ENCODE peak calls at places on chromosomes 3 and 15, in five cellular contexts. T is fibroblast of lung, K is heart left ventricle, B is GM12865, J is PC-3. E is an unnamed sample.

GRCh38 chr3:46892285-46893145 is 15.0 kb downstream of the PTH1R start:
- DNase-seq in T (peak), K (peak), B (peak), J (peak), E (peak)

GRCh38 chr3:182793663-182794454 is 555 bp downstream of the ATP11B start:
- DNase-seq in T (peak), K (peak), B (peak), J (peak), E (peak)

GRCh38 chr15:42273900-42274692 is 863 bp upstream of the TMEM87A start:
- DNase-seq in T (peak), K (peak), B (peak), J (peak), E (peak)

GRCh38 chr3:159818399-159818798 is 170.2 kb upstream of the IL12A start:
- DNase-seq in T (no peak), K (peak), B (no peak), J (no peak), E (no peak)

GRCh38 chr3:173395412-173396181 is 1.9 kb upstream of the NLGN1 start:
- DNase-seq in T (peak), K (peak), B (no peak), J (peak), E (peak)

GRCh38 chr15:39613861-39614260 is 33.0 kb downstream of the THBS1 start:
- DNase-seq in T (no peak), K (no peak), B (no peak), J (no peak), E (no peak)

GRCh38 chr15:52520421-52520820 is 8.3 kb downstream of the MYO5A start:
- DNase-seq in T (no peak), K (no peak), B (no peak), J (no peak), E (no peak)

GRCh38 chr15:99106417-99107220 is 1.7 kb downstream of the SYNM start:
- DNase-seq in T (peak), K (peak), B (no peak), J (no peak), E (no peak)

GRCh38 chr3:150681037-150681436 is 22.7 kb downstream of the ERICH6 start:
- DNase-seq in T (no peak), K (no peak), B (peak), J (no peak), E (peak)

GRCh38 chr3:142319094-142319493 is 93.7 kb upstream of the GK5 start:
- DNase-seq in T (peak), K (no peak), B (no peak), J (peak), E (no peak)

GRCh38 chr3:66053009-66053782 is 14.5 kb upstream of the MAGI1 start:
- DNase-seq in T (no peak), K (peak), B (no peak), J (no peak), E (no peak)

GRCh38 chr15:69794643-69795461 is 302.9 kb downstream of the TLE3 start:
- DNase-seq in T (peak), K (no peak), B (no peak), J (peak), E (no peak)

GRCh38 chr3:61809879-61810278 is 248.5 kb downstream of the PTPRG start:
- DNase-seq in T (peak), K (peak), B (no peak), J (no peak), E (no peak)

GRCh38 chr3:134149286-134149685 is 101.4 kb downstream of the RYK start:
- DNase-seq in T (no peak), K (no peak), B (no peak), J (no peak), E (no peak)

GRCh38 chr15:62299541-62299940 is 134.5 kb upstream of the C2CD4B start:
- DNase-seq in T (no peak), K (no peak), B (no peak), J (no peak), E (no peak)

GRCh38 chr15:89364741-89365450 is 30.3 kb upstream of the POLG start:
- DNase-seq in T (no peak), K (no peak), B (no peak), J (no peak), E (no peak)

GRCh38 chr3:11297126-11297525 is 24.9 kb downstream of the ATG7 start:
- DNase-seq in T (no peak), K (no peak), B (no peak), J (no peak), E (no peak)

GRCh38 chr3:76024640-76025039 is 239.3 kb upstream of the ZNF717 start:
- DNase-seq in T (peak), K (no peak), B (peak), J (peak), E (no peak)

GRCh38 chr3:126180477-126181397 is at the start of gene ALDH1L1:
- DNase-seq in T (peak), K (peak), B (no peak), J (no peak), E (no peak)

GRCh38 chr3:14175383-14176037 is 2.9 kb downstream of the XPC start:
- DNase-seq in T (no peak), K (no peak), B (peak), J (peak), E (peak)

GRCh38 chr3:150528359-150528797 is 17.9 kb downstream of the SERP1 start:
- DNase-seq in T (peak), K (no peak), B (peak), J (peak), E (peak)

GRCh38 chr15:91752081-91752810 is 101.3 kb upstream of the SLCO3A1 start:
- DNase-seq in T (no peak), K (no peak), B (no peak), J (no peak), E (no peak)

GRCh38 chr3:161854232-161854771 is 357.7 kb downstream of the OTOL1 start:
- DNase-seq in T (peak), K (no peak), B (peak), J (peak), E (peak)

GRCh38 chr3:134496481-134497071 is 10.7 kb downstream of the CEP63 start:
- DNase-seq in T (no peak), K (no peak), B (peak), J (no peak), E (no peak)

GRCh38 chr15:77633134-77633912 is 611 bp upstream of the LINGO1 start:
- DNase-seq in T (peak), K (peak), B (peak), J (peak), E (peak)

GRCh38 chr3:30631237-30631961 is 25.0 kb downstream of the TGFBR2 start:
- DNase-seq in T (peak), K (no peak), B (no peak), J (peak), E (no peak)

GRCh38 chr15:66401130-66402021 is 14.7 kb downstream of the MAP2K1 start:
- DNase-seq in T (no peak), K (no peak), B (peak), J (peak), E (no peak)

GRCh38 chr3:125357032-125357658 is 18.0 kb downstream of the ZNF148 start:
- DNase-seq in T (peak), K (peak), B (peak), J (peak), E (peak)

GRCh38 chr15:63531586-63531985 is 27.2 kb downstream of the USP3 start:
- DNase-seq in T (no peak), K (no peak), B (peak), J (no peak), E (no peak)
- TF ChIP-seq CTCF in T (peak), K (no peak), B (peak), J (peak), E (peak)

DNA sequence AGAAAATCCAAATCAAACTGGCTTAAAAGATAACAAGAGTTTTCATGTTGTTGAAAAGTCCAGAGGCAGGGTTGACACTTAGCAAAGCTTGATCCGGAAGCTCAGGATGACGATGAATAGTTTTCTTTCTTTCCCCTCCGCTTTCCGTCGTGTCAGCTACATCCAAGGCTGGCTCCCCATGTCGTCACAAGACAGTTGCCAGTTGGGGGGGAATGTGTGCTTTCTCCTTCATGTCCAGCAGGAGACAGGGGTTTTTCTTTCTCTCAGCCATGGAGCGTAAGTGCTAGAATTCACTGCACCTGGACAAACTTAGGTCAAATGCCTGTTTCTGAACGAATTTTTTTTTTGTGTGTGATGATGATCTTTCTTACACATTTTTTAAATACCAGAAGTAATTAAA is 273.8 kb upstream of the RGMA start:
- DNase-seq in T (no peak), K (no peak), B (no peak), J (no peak), E (no peak)
- TF ChIP-seq CTCF in T (no peak), K (no peak), B (no peak), J (no peak), E (no peak)

DNA sequence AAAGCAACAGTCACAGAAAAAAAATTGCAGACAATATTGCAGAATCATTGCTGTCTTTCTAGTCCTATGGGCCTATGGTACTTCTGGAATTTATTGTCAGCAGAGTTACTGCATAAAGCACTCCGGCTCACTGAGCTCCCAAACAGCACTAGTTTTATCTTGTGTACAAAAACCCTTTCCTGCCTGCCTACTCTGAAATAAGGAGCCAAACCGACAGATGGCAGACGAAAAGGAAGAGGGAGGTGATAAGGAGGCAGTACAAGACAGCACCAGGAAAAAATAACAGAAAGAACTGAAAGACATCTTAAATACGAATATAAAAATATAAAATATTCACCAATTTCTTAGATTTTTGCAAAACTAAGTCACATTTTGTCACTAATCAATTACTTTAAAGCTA is 15.6 kb downstream of the HERC1 start:
- DNase-seq in T (peak), K (no peak), B (no peak), J (no peak), E (no peak)
- TF ChIP-seq CTCF in T (peak), K (peak), B (no peak), J (no peak), E (no peak)

GRCh38 chr15:90641581-90642463 is 75.3 kb upstream of the BLM start:
- DNase-seq in T (no peak), K (no peak), B (no peak), J (no peak), E (no peak)

GRCh38 chr15:90640862-90641261 is 76.3 kb upstream of the BLM start:
- DNase-seq in T (no peak), K (no peak), B (no peak), J (no peak), E (no peak)

GRCh38 chr15:90637693-90638092 is 79.5 kb upstream of the BLM start:
- DNase-seq in T (no peak), K (no peak), B (no peak), J (no peak), E (no peak)

GRCh38 chr15:90638241-90638691 is 78.9 kb upstream of the BLM start:
- DNase-seq in T (no peak), K (no peak), B (no peak), J (no peak), E (no peak)

GRCh38 chr15:90638963-90639362 is 78.2 kb upstream of the BLM start:
- DNase-seq in T (no peak), K (no peak), B (no peak), J (no peak), E (no peak)
- TF ChIP-seq CTCF in T (no peak), K (no peak), B (no peak), J (no peak), E (no peak)

GRCh38 chr3:165256554-165256953 is 60.4 kb upstream of the SLITRK3 start:
- DNase-seq in T (peak), K (no peak), B (no peak), J (peak), E (no peak)
- TF ChIP-seq CTCF in T (peak), K (no peak), B (no peak), J (peak), E (no peak)

E was measured in GM13977.